ENCODE peak calls at places on chromosome 20, in five cellular contexts. H, Y, U, C and Z are unnamed samples.

GRCh38 chr20:32589769-32590168 is 4.6 kb upstream of the NOL4L start:
- DNase-seq in C (no peak), H (no peak), Y (no peak), U (no peak), Z (no peak)

GRCh38 chr20:32457476-32457986 is 99.4 kb downstream of the ASXL1 start:
- DNase-seq in Y (peak), U (peak), C (peak), H (peak), Z (peak)

GRCh38 chr20:44849712-44850111 is 35.8 kb upstream of the YWHAB start:
- DNase-seq in C (no peak), H (no peak), U (peak), Y (no peak), Z (no peak)

GRCh38 chr20:8216375-8217200 is 84.5 kb downstream of the PLCB1 start:
- DNase-seq in H (no peak), C (no peak), U (no peak), Y (no peak), Z (no peak)

GRCh38 chr20:59830107-59831023 is 103.1 kb downstream of the SYCP2 start:
- DNase-seq in C (no peak), U (peak), H (no peak), Y (no peak), Z (peak)

GRCh38 chr20:3092611-3093379 is 8.3 kb upstream of the AVP start:
- DNase-seq in U (no peak), Y (peak), H (no peak), C (no peak), Z (peak)

GRCh38 chr20:4369798-4370124 is 351.9 kb upstream of the PRND start:
- DNase-seq in Y (no peak), C (no peak), H (peak), U (no peak), Z (no peak)

GRCh38 chr20:37520417-37520751 is 666 bp upstream of the NNAT start:
- DNase-seq in U (peak), Y (no peak), H (no peak), C (no peak), Z (no peak)

GRCh38 chr20:50020283-50020682 is 37.5 kb downstream of the SNAI1 start:
- DNase-seq in C (no peak), H (peak), Y (no peak), U (no peak), Z (no peak)

GRCh38 chr20:58625585-58625984 is 25.5 kb upstream of the STX16 start:
- DNase-seq in U (no peak), H (no peak), Y (no peak), C (no peak), Z (no peak)

GRCh38 chr20:34220581-34220980 is 20.6 kb upstream of the ASIP start:
- DNase-seq in U (no peak), Y (no peak), H (peak), C (no peak), Z (no peak)

GRCh38 chr20:24663496-24663895 is 194.1 kb downstream of the SYNDIG1 start:
- DNase-seq in H (no peak), C (no peak), U (no peak), Y (no peak), Z (no peak)

GRCh38 chr20:62627901-62628612 is 14.2 kb upstream of the SLCO4A1 start:
- DNase-seq in Y (no peak), C (peak), H (no peak), U (no peak), Z (no peak)

GRCh38 chr20:24751551-24751950 is 197.5 kb upstream of the CST7 start:
- DNase-seq in C (no peak), H (no peak), U (no peak), Y (no peak), Z (no peak)

GRCh38 chr20:25984933-25985332 is 288.3 kb upstream of the ZNF337 start:
- DNase-seq in U (peak), Y (peak), C (no peak), H (no peak), Z (peak)

GRCh38 chr20:60820918-60821317 is 431.1 kb upstream of the CDH4 start:
- DNase-seq in Y (no peak), C (no peak), U (no peak), H (no peak), Z (no peak)

GRCh38 chr20:44746367-44747165 is 901 bp downstream of the KCNK15 start:
- DNase-seq in C (no peak), H (no peak), Y (no peak), U (no peak), Z (no peak)

GRCh38 chr20:63703471-63703975 is 4.3 kb downstream of the ARFRP1 start:
- DNase-seq in C (no peak), H (no peak), Y (no peak), U (no peak), Z (peak)

GRCh38 chr20:36469973-36470372 is 71.3 kb upstream of the MYL9 start:
- DNase-seq in Y (no peak), H (no peak), C (no peak), U (no peak), Z (no peak)

GRCh38 chr20:50629675-50630055 is 61.7 kb downstream of the RIPOR3 start:
- DNase-seq in C (no peak), H (no peak), U (no peak), Y (no peak), Z (no peak)

GRCh38 chr20:34771680-34772081 is 53.8 kb downstream of the NCOA6 start:
- DNase-seq in C (no peak), Y (no peak), U (no peak), H (peak), Z (no peak)

GRCh38 chr20:20017852-20018245 is 687 bp downstream of the NAA20 start:
- DNase-seq in U (no peak), Y (no peak), H (no peak), C (peak), Z (no peak)

GRCh38 chr20:3889489-3890409 is 562 bp downstream of the PANK2 start:
- DNase-seq in Y (peak), H (peak), U (peak), C (peak), Z (peak)